ENCODE peak calls at places on chromosome X, in seven cellular contexts. One of them, this sample, is unnamed.

GRCh38 chrX:130086414-130087207 is 23.7 kb downstream of the ELF4 start:
- DNase-seq in H9: no peak
- DNase-seq in IMR-90: no peak
- DNase-seq in neuronal stem cell: no peak
- DNase-seq in mesendoderm: no peak
- DNase-seq in trophoblast cell: no peak
- DNase-seq in H1: no peak
- DNase-seq in this sample: no peak

GRCh38 chrX:3990569-3990968 is 277.1 kb upstream of the PRKX start:
- DNase-seq in H9: no peak
- DNase-seq in IMR-90: no peak
- DNase-seq in neuronal stem cell: peak; percentile 3
- DNase-seq in mesendoderm: peak; percentile 17
- DNase-seq in trophoblast cell: no peak
- DNase-seq in H1: no peak
- DNase-seq in this sample: no peak

GRCh38 chrX:136147320-136147901 is at the start of gene FHL1:
- DNase-seq in H9: peak; percentile 37
- DNase-seq in IMR-90: peak; percentile 12
- DNase-seq in neuronal stem cell: peak; percentile 32
- DNase-seq in mesendoderm: peak; percentile 37
- DNase-seq in trophoblast cell: no peak
- DNase-seq in H1: peak; percentile 50
- DNase-seq in this sample: peak; percentile 50

GRCh38 chrX:136130931-136131843 is 16.1 kb upstream of the FHL1 start:
- DNase-seq in H9: no peak
- DNase-seq in IMR-90: peak; percentile 82
- DNase-seq in neuronal stem cell: no peak
- DNase-seq in mesendoderm: no peak
- DNase-seq in trophoblast cell: peak; percentile 13
- DNase-seq in H1: no peak
- DNase-seq in this sample: peak; percentile 84

GRCh38 chrX:130741151-130741550 is 161.9 kb downstream of the ENOX2 start:
- DNase-seq in H9: no peak
- DNase-seq in IMR-90: no peak
- DNase-seq in neuronal stem cell: no peak
- DNase-seq in mesendoderm: no peak
- DNase-seq in trophoblast cell: peak; percentile 52
- DNase-seq in H1: no peak
- DNase-seq in this sample: no peak

GRCh38 chrX:73214366-73215094 is at the start of gene NAP1L2:
- DNase-seq in H9: peak; percentile 69
- DNase-seq in IMR-90: no peak
- DNase-seq in neuronal stem cell: peak; percentile 18
- DNase-seq in mesendoderm: peak; percentile 84
- DNase-seq in trophoblast cell: no peak
- DNase-seq in H1: peak; percentile 48
- DNase-seq in this sample: no peak

GRCh38 chrX:119145241-119145653 is 17.6 kb upstream of the KIAA1210 start:
- DNase-seq in H9: peak; percentile 29
- DNase-seq in IMR-90: no peak
- DNase-seq in neuronal stem cell: no peak
- DNase-seq in mesendoderm: peak; percentile 37
- DNase-seq in trophoblast cell: no peak
- DNase-seq in H1: peak; percentile 52
- DNase-seq in this sample: no peak

GRCh38 chrX:130170752-130171445 is 863 bp upstream of the RAB33A start:
- DNase-seq in H9: peak; percentile 81
- DNase-seq in IMR-90: no peak
- DNase-seq in neuronal stem cell: peak; percentile 53
- DNase-seq in mesendoderm: peak; percentile 48
- DNase-seq in trophoblast cell: no peak
- DNase-seq in H1: peak; percentile 71
- DNase-seq in this sample: peak; percentile 28

GRCh38 chrX:128739539-128739938 is 687.3 kb upstream of the ACTRT1 start:
- DNase-seq in H9: no peak
- DNase-seq in IMR-90: no peak
- DNase-seq in neuronal stem cell: no peak
- DNase-seq in mesendoderm: no peak
- DNase-seq in trophoblast cell: no peak
- DNase-seq in H1: no peak
- DNase-seq in this sample: no peak

GRCh38 chrX:10484683-10485247 is 135.6 kb downstream of the MID1 start:
- DNase-seq in H9: no peak
- DNase-seq in IMR-90: peak; percentile 23
- DNase-seq in neuronal stem cell: no peak
- DNase-seq in mesendoderm: no peak
- DNase-seq in trophoblast cell: no peak
- DNase-seq in H1: no peak
- DNase-seq in this sample: no peak

GRCh38 chrX:100870527-100870926 is 3.6 kb downstream of the NOX1 start:
- DNase-seq in H9: no peak
- DNase-seq in IMR-90: no peak
- DNase-seq in neuronal stem cell: no peak
- DNase-seq in mesendoderm: no peak
- DNase-seq in trophoblast cell: no peak
- DNase-seq in H1: no peak
- DNase-seq in this sample: no peak

GRCh38 chrX:100872161-100872560 is 2.0 kb downstream of the NOX1 start:
- DNase-seq in H9: no peak
- DNase-seq in IMR-90: peak; percentile 66
- DNase-seq in neuronal stem cell: no peak
- DNase-seq in mesendoderm: no peak
- DNase-seq in trophoblast cell: no peak
- DNase-seq in H1: no peak
- DNase-seq in this sample: no peak

DNA sequence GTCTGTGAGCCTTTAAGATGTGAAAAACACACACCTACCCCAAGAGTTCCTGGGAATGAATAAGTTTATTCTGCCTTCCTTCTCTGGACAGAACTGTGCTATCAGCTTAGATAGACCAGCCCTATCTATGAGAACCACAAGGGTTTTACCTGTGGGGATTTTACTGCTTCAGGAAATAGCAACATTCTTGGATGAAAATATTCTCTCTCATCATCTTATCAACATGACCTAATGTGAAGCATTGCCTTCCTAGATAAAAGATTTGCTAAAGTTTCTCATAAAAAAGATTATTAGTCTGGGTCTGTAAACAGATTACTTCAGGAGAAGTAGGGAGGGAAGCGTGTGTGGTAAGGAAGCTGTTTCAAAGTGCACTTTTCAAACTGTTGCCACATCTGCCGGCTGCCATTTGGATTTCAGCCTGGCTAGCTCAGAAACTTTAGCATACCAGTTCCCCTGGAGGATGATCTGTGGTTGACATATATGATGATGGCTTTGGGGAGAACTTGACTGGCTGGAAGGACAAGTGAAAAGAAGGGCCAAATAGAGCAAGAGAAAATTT is at the start of gene NOX1:
- DNase-seq in H9: no peak
- DNase-seq in IMR-90: peak; percentile 13
- DNase-seq in neuronal stem cell: no peak
- DNase-seq in mesendoderm: no peak
- DNase-seq in trophoblast cell: no peak
- DNase-seq in H1: no peak
- DNase-seq in this sample: no peak
- H4K8ac ChIP-seq in H9: no peak within 1 kb of the TSS
- H4K8ac ChIP-seq in IMR-90: no peak within 1 kb of the TSS
- H4K8ac ChIP-seq in neuronal stem cell: no peak within 1 kb of the TSS
- H4K8ac ChIP-seq in mesendoderm: no peak within 1 kb of the TSS
- H4K8ac ChIP-seq in trophoblast cell: no peak within 1 kb of the TSS
- H4K8ac ChIP-seq in H1: no peak within 1 kb of the TSS
- H4K8ac ChIP-seq in this sample: no peak within 1 kb of the TSS

GRCh38 chrX:68835468-68835867 is 6.6 kb downstream of the EFNB1 start:
- DNase-seq in H9: peak; percentile 2
- DNase-seq in IMR-90: no peak
- DNase-seq in neuronal stem cell: no peak
- DNase-seq in mesendoderm: no peak
- DNase-seq in trophoblast cell: no peak
- DNase-seq in H1: peak; percentile 7
- DNase-seq in this sample: no peak

GRCh38 chrX:68838571-68838910 is 9.7 kb downstream of the EFNB1 start:
- DNase-seq in H9: no peak
- DNase-seq in IMR-90: no peak
- DNase-seq in neuronal stem cell: no peak
- DNase-seq in mesendoderm: no peak
- DNase-seq in trophoblast cell: no peak
- DNase-seq in H1: no peak
- DNase-seq in this sample: no peak

GRCh38 chrX:68835104-68835442 is 6.3 kb downstream of the EFNB1 start:
- DNase-seq in H9: no peak
- DNase-seq in IMR-90: no peak
- DNase-seq in neuronal stem cell: no peak
- DNase-seq in mesendoderm: no peak
- DNase-seq in trophoblast cell: no peak
- DNase-seq in H1: peak; percentile 7
- DNase-seq in this sample: no peak

GRCh38 chrX:68834371-68835103 is 5.7 kb downstream of the EFNB1 start:
- DNase-seq in H9: peak; percentile 4
- DNase-seq in IMR-90: no peak
- DNase-seq in neuronal stem cell: no peak
- DNase-seq in mesendoderm: no peak
- DNase-seq in trophoblast cell: no peak
- DNase-seq in H1: peak; percentile 6
- DNase-seq in this sample: no peak

DNA sequence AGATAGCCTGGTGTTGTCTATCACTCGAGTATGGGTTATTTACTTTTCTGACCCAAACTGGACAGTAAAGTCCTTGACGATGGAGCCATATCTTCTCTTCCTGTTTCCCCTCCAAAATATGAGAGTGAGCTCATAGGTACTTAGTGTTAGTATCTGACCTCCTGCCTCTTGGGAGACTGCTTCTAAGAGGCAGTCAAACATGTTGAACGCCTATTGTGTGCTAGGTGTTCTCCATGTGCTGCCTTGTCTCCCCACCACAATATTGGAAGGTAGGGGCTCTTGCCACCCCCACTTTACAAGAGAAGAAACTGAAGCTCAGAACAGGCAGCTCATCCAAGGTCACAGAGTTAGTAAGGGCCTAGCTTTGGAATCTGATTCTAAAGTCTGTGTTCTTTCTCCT is 8.3 kb downstream of the EFNB1 start:
- DNase-seq in H9: no peak
- DNase-seq in IMR-90: no peak
- DNase-seq in neuronal stem cell: no peak
- DNase-seq in mesendoderm: no peak
- DNase-seq in trophoblast cell: no peak
- DNase-seq in H1: no peak
- DNase-seq in this sample: no peak
- H3K18ac ChIP-seq in H9: no peak overlapping the region
- H3K18ac ChIP-seq in IMR-90: no peak overlapping the region
- H3K18ac ChIP-seq in neuronal stem cell: no peak overlapping the region
- H3K18ac ChIP-seq in mesendoderm: no peak overlapping the region
- H3K18ac ChIP-seq in trophoblast cell: no peak overlapping the region
- H3K18ac ChIP-seq in H1: no peak overlapping the region
- H3K18ac ChIP-seq in this sample: no peak overlapping the region

GRCh38 chrX:40922307-40922706 is 162.9 kb upstream of the USP9X start:
- DNase-seq in H9: peak; percentile 71
- DNase-seq in IMR-90: peak; percentile 44
- DNase-seq in neuronal stem cell: no peak
- DNase-seq in mesendoderm: peak; percentile 77
- DNase-seq in trophoblast cell: peak; percentile 58
- DNase-seq in H1: no peak
- DNase-seq in this sample: peak; percentile 55

GRCh38 chrX:40933132-40934078 is 151.8 kb upstream of the USP9X start:
- DNase-seq in H9: no peak
- DNase-seq in IMR-90: peak; percentile 65
- DNase-seq in neuronal stem cell: no peak
- DNase-seq in mesendoderm: peak; percentile 12
- DNase-seq in trophoblast cell: peak; percentile 20
- DNase-seq in H1: no peak
- DNase-seq in this sample: peak; percentile 70

GRCh38 chrX:40931921-40932320 is 153.3 kb upstream of the USP9X start:
- DNase-seq in H9: no peak
- DNase-seq in IMR-90: no peak
- DNase-seq in neuronal stem cell: no peak
- DNase-seq in mesendoderm: no peak
- DNase-seq in trophoblast cell: no peak
- DNase-seq in H1: no peak
- DNase-seq in this sample: no peak

DNA sequence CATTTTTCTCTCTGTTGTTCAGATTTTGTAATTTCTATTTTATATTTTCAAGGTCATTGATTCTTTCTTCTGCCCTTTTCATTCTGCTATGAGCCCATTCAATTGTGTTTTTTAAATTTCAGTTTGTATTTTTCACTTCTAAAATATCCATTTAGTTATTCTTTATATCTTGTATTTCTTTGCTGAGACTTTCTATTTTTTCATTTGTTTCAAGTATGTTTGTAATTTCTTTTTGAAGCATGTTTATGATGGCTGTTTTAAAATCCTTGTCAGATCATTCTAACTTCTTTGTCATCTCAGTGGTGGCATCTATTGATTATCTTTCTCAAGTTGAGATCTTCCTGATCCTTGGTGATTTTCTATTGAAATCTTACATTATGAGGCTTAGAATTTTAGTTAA is 157.2 kb upstream of the USP9X start:
- DNase-seq in H9: no peak
- DNase-seq in IMR-90: no peak
- DNase-seq in neuronal stem cell: no peak
- DNase-seq in mesendoderm: no peak
- DNase-seq in trophoblast cell: no peak
- DNase-seq in H1: no peak
- DNase-seq in this sample: no peak
- H4K8ac ChIP-seq in H9: no peak overlapping the region
- H4K8ac ChIP-seq in IMR-90: no peak overlapping the region
- H4K8ac ChIP-seq in neuronal stem cell: no peak overlapping the region
- H4K8ac ChIP-seq in mesendoderm: no peak overlapping the region
- H4K8ac ChIP-seq in trophoblast cell: no peak overlapping the region
- H4K8ac ChIP-seq in H1: no peak overlapping the region
- H4K8ac ChIP-seq in this sample: no peak overlapping the region

GRCh38 chrX:112356031-112356430 is 273.5 kb upstream of the TRPC5 start:
- DNase-seq in H9: no peak
- DNase-seq in IMR-90: no peak
- DNase-seq in neuronal stem cell: no peak
- DNase-seq in mesendoderm: no peak
- DNase-seq in trophoblast cell: no peak
- DNase-seq in H1: no peak
- DNase-seq in this sample: no peak
- H3K18ac ChIP-seq in H9: no peak overlapping the region
- H3K18ac ChIP-seq in IMR-90: no peak overlapping the region
- H3K18ac ChIP-seq in neuronal stem cell: no peak overlapping the region
- H3K18ac ChIP-seq in mesendoderm: no peak overlapping the region
- H3K18ac ChIP-seq in trophoblast cell: no peak overlapping the region
- H3K18ac ChIP-seq in H1: no peak overlapping the region
- H3K18ac ChIP-seq in this sample: no peak overlapping the region

This sample was measured in mesenchymal stem cell.